ENCODE peak calls at places on chromosomes 5 and 9, in ten cellular contexts. One of them, this sample, is unnamed.

GRCh38 chr9:138010274-138010800 is 132.8 kb downstream of the CACNA1B start:
- DNase-seq in tibial nerve: no peak
- DNase-seq in right lobe of liver: no peak
- DNase-seq in endodermal cell: no peak
- DNase-seq in keratinocyte: no peak
- DNase-seq in body of pancreas: no peak
- DNase-seq in BJ: no peak
- DNase-seq in fibroblast of mammary gland: no peak
- DNase-seq in fibroblast of pulmonary artery: no peak
- DNase-seq in cardiac muscle cell: no peak
- DNase-seq in this sample: peak; percentile 52

GRCh38 chr9:135979472-135980166 is 18.4 kb upstream of the UBAC1 start:
- DNase-seq in fibroblast of pulmonary artery: no peak
- DNase-seq in fibroblast of mammary gland: no peak
- DNase-seq in cardiac muscle cell: no peak
- DNase-seq in endodermal cell: no peak
- DNase-seq in right lobe of liver: no peak
- DNase-seq in tibial nerve: no peak
- DNase-seq in BJ: no peak
- DNase-seq in body of pancreas: no peak
- DNase-seq in keratinocyte: no peak
- DNase-seq in this sample: no peak

GRCh38 chr5:21094619-21095018 is 1106.6 kb upstream of the CDH18 start:
- DNase-seq in endodermal cell: no peak
- DNase-seq in keratinocyte: no peak
- DNase-seq in body of pancreas: no peak
- DNase-seq in tibial nerve: no peak
- DNase-seq in BJ: no peak
- DNase-seq in fibroblast of pulmonary artery: no peak
- DNase-seq in fibroblast of mammary gland: no peak
- DNase-seq in right lobe of liver: no peak
- DNase-seq in cardiac muscle cell: no peak
- DNase-seq in this sample: no peak

GRCh38 chr9:128785427-128785826 is 1.6 kb upstream of the TBC1D13 start:
- DNase-seq in BJ: no peak
- DNase-seq in fibroblast of pulmonary artery: no peak
- DNase-seq in right lobe of liver: no peak
- DNase-seq in tibial nerve: no peak
- DNase-seq in cardiac muscle cell: no peak
- DNase-seq in endodermal cell: no peak
- DNase-seq in fibroblast of mammary gland: no peak
- DNase-seq in body of pancreas: no peak
- DNase-seq in keratinocyte: no peak
- DNase-seq in this sample: no peak

GRCh38 chr5:6182271-6182815 is 196.0 kb downstream of the MED10 start:
- DNase-seq in right lobe of liver: no peak
- DNase-seq in body of pancreas: no peak
- DNase-seq in endodermal cell: no peak
- DNase-seq in BJ: no peak
- DNase-seq in keratinocyte: no peak
- DNase-seq in fibroblast of mammary gland: no peak
- DNase-seq in fibroblast of pulmonary artery: no peak
- DNase-seq in tibial nerve: no peak
- DNase-seq in cardiac muscle cell: no peak
- DNase-seq in this sample: no peak

GRCh38 chr5:121497176-121497575 is 354.5 kb upstream of the FTMT start:
- DNase-seq in endodermal cell: no peak
- DNase-seq in cardiac muscle cell: no peak
- DNase-seq in body of pancreas: no peak
- DNase-seq in fibroblast of mammary gland: peak; percentile 1
- DNase-seq in tibial nerve: no peak
- DNase-seq in BJ: no peak
- DNase-seq in right lobe of liver: no peak
- DNase-seq in keratinocyte: no peak
- DNase-seq in fibroblast of pulmonary artery: peak; percentile 1
- DNase-seq in this sample: no peak

GRCh38 chr5:129853588-129853987 is 50.7 kb upstream of the CHSY3 start:
- DNase-seq in cardiac muscle cell: no peak
- DNase-seq in tibial nerve: no peak
- DNase-seq in right lobe of liver: no peak
- DNase-seq in BJ: no peak
- DNase-seq in fibroblast of mammary gland: no peak
- DNase-seq in fibroblast of pulmonary artery: no peak
- DNase-seq in keratinocyte: no peak
- DNase-seq in body of pancreas: no peak
- DNase-seq in endodermal cell: no peak
- DNase-seq in this sample: no peak

GRCh38 chr9:126375386-126375785 is 48.8 kb downstream of the MVB12B start:
- DNase-seq in fibroblast of mammary gland: peak; percentile 32
- DNase-seq in endodermal cell: no peak
- DNase-seq in BJ: no peak
- DNase-seq in cardiac muscle cell: peak; percentile 33
- DNase-seq in fibroblast of pulmonary artery: peak; percentile 16
- DNase-seq in tibial nerve: no peak
- DNase-seq in keratinocyte: no peak
- DNase-seq in right lobe of liver: no peak
- DNase-seq in body of pancreas: no peak
- DNase-seq in this sample: no peak

GRCh38 chr5:149930754-149931574 is 13.6 kb downstream of the PDE6A start:
- DNase-seq in fibroblast of mammary gland: no peak
- DNase-seq in cardiac muscle cell: no peak
- DNase-seq in keratinocyte: no peak
- DNase-seq in right lobe of liver: no peak
- DNase-seq in BJ: no peak
- DNase-seq in fibroblast of pulmonary artery: no peak
- DNase-seq in body of pancreas: no peak
- DNase-seq in tibial nerve: no peak
- DNase-seq in endodermal cell: no peak
- DNase-seq in this sample: no peak

GRCh38 chr5:122195784-122196394 is 66.5 kb downstream of the ZNF474 start:
- DNase-seq in fibroblast of pulmonary artery: peak; percentile 74
- DNase-seq in cardiac muscle cell: peak; percentile 74
- DNase-seq in keratinocyte: no peak
- DNase-seq in right lobe of liver: no peak
- DNase-seq in tibial nerve: peak; percentile 51
- DNase-seq in body of pancreas: no peak
- DNase-seq in fibroblast of mammary gland: peak; percentile 75
- DNase-seq in endodermal cell: peak; percentile 73
- DNase-seq in BJ: peak; percentile 27
- DNase-seq in this sample: no peak

GRCh38 chr5:65050826-65051498 is 282.2 kb downstream of the CWC27 start:
- DNase-seq in keratinocyte: no peak
- DNase-seq in right lobe of liver: no peak
- DNase-seq in tibial nerve: no peak
- DNase-seq in cardiac muscle cell: peak; percentile 40
- DNase-seq in fibroblast of mammary gland: no peak
- DNase-seq in fibroblast of pulmonary artery: no peak
- DNase-seq in body of pancreas: no peak
- DNase-seq in BJ: no peak
- DNase-seq in endodermal cell: no peak
- DNase-seq in this sample: no peak

GRCh38 chr9:78539904-78540303 is 243.0 kb downstream of the PSAT1 start:
- DNase-seq in fibroblast of mammary gland: peak; percentile 59
- DNase-seq in tibial nerve: no peak
- DNase-seq in body of pancreas: no peak
- DNase-seq in right lobe of liver: peak; percentile 85
- DNase-seq in cardiac muscle cell: no peak
- DNase-seq in fibroblast of pulmonary artery: peak; percentile 7
- DNase-seq in keratinocyte: no peak
- DNase-seq in endodermal cell: no peak
- DNase-seq in BJ: peak; percentile 73
- DNase-seq in this sample: no peak

GRCh38 chr5:74767579-74767913 is 497 bp downstream of the NSA2 start:
- DNase-seq in body of pancreas: no peak
- DNase-seq in tibial nerve: no peak
- DNase-seq in fibroblast of pulmonary artery: peak; percentile 63
- DNase-seq in fibroblast of mammary gland: peak; percentile 65
- DNase-seq in right lobe of liver: no peak
- DNase-seq in BJ: no peak
- DNase-seq in endodermal cell: peak; percentile 55
- DNase-seq in cardiac muscle cell: peak; percentile 72
- DNase-seq in keratinocyte: no peak
- DNase-seq in this sample: no peak

DNA sequence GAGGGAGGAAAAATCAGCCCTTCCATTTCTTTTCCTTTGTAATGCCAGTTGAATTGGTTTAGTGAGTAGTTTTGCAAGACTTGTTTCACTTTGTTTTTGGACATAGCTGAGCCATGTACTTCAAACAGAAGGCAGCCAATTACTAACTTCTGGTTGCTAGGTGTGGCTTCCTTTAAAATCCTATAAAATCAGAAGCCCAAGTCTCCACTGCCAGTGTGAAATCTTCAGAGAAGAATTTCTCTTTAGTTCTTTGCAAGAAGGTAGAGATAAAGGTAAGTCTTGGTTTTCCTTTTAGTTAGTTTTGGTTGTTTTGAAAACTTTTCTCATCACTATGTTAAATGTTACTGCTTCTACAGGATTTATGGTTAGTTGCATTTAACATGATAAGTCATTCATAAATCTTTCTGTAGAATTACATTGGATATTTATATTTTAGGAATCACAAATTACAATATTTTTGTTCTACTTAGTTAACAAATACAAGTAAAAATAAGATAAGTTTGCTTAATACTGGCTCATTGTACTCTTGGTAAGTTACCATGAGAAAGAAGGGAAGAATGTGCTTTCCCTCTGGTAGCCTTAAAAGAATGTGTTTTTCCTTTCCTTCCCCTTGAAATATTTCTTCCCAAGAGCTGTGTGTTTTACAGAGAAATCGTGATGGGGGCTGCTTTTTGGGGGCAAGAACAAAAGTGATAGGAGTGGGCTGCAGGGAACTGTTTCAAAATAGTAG is at the start of gene ANXA1:
- DNase-seq in BJ: peak; percentile 78
- DNase-seq in fibroblast of mammary gland: peak; percentile 92
- DNase-seq in endodermal cell: no peak
- DNase-seq in right lobe of liver: no peak
- DNase-seq in body of pancreas: no peak
- DNase-seq in keratinocyte: no peak
- DNase-seq in cardiac muscle cell: peak; percentile 92
- DNase-seq in tibial nerve: peak; percentile 55
- DNase-seq in fibroblast of pulmonary artery: peak; percentile 95
- DNase-seq in this sample: no peak
- H3K4me3 ChIP-seq in BJ: peak within 1 kb of the TSS; percentile 52
- H3K4me3 ChIP-seq in fibroblast of mammary gland: peak within 1 kb of the TSS; percentile 84
- H3K4me3 ChIP-seq in endodermal cell: no peak within 1 kb of the TSS
- H3K4me3 ChIP-seq in right lobe of liver: peak within 1 kb of the TSS; percentile 22
- H3K4me3 ChIP-seq in body of pancreas: no peak within 1 kb of the TSS
- H3K4me3 ChIP-seq in keratinocyte: peak within 1 kb of the TSS; percentile 70
- H3K4me3 ChIP-seq in cardiac muscle cell: no peak within 1 kb of the TSS
- H3K4me3 ChIP-seq in tibial nerve: peak within 1 kb of the TSS; percentile 61
- H3K4me3 ChIP-seq in fibroblast of pulmonary artery: peak within 1 kb of the TSS; percentile 69
- H3K4me3 ChIP-seq in this sample: peak within 1 kb of the TSS; percentile 43

DNA sequence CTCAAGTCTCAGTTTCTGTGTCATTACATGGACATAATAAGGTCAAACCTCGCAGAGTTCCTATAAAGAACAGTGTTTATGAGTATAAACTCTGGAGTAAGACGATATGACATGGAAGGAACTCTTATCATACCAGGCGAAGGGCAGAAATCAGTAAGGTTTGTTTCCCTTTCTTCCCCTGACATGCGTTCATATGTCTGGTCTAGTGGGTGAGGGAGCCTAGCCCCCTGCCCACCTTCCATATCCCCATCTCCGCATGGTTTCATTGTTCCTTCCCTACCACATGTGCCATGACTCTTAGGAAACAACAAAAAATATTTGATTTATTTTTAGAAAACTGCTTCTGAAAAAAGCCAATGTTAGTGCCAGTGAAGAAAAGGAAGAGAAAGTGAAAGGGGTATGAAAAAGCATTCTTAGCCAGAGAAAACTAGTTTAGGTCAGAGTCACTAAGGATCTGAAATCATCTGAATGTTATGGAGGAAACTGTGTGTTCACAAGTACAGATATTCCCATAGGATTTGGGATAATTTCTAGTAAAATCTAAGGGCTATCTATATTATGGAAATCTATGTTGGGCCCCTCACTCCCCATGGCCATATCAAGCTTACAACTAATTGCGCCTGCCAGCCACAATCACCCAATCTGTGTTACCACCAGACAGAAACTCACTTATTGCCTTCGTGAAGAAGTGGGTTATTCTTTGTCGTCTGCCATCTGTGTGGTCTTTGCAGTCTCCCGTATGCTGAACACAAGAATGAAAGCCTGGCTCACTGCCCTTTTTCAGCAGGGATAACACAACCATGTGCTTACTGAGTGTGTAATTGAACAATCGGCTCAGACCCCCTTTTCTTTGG is 19.9 kb upstream of the HMHB1 start:
- DNase-seq in fibroblast of mammary gland: no peak
- DNase-seq in body of pancreas: no peak
- DNase-seq in cardiac muscle cell: peak; percentile 63
- DNase-seq in tibial nerve: peak; percentile 16
- DNase-seq in endodermal cell: no peak
- DNase-seq in right lobe of liver: no peak
- DNase-seq in keratinocyte: no peak
- DNase-seq in BJ: no peak
- DNase-seq in fibroblast of pulmonary artery: peak; percentile 31
- DNase-seq in this sample: no peak
- H3K4me3 ChIP-seq in fibroblast of mammary gland: no peak overlapping the region
- H3K4me3 ChIP-seq in body of pancreas: no peak overlapping the region
- H3K4me3 ChIP-seq in cardiac muscle cell: no peak overlapping the region
- H3K4me3 ChIP-seq in tibial nerve: peak overlapping the region; percentile 15
- H3K4me3 ChIP-seq in endodermal cell: no peak overlapping the region
- H3K4me3 ChIP-seq in right lobe of liver: no peak overlapping the region
- H3K4me3 ChIP-seq in keratinocyte: no peak overlapping the region
- H3K4me3 ChIP-seq in BJ: no peak overlapping the region
- H3K4me3 ChIP-seq in fibroblast of pulmonary artery: no peak overlapping the region
- H3K4me3 ChIP-seq in this sample: no peak overlapping the region

DNA sequence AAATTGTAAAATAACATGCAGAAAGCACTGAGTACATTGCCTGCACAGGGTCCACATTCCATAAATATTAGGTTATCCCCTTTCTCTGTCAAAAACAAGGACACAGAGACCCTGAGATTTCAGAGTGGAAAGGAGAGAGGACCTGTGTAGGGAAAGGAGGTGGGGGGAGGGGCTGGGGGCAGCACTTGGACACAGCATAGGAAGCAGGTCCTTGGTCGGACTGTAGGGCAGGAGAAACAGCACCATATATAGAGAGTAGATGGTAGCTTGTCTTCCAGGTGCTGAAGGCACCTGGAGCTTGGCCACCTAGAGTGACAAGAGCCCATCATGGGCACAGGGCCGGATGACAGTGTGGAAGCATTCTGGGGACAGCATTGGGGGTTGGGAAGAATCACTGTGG is 2.4 kb downstream of the TPM2 start:
- DNase-seq in fibroblast of mammary gland: no peak
- DNase-seq in right lobe of liver: no peak
- DNase-seq in BJ: no peak
- DNase-seq in body of pancreas: no peak
- DNase-seq in tibial nerve: no peak
- DNase-seq in keratinocyte: no peak
- DNase-seq in cardiac muscle cell: no peak
- DNase-seq in endodermal cell: no peak
- DNase-seq in fibroblast of pulmonary artery: no peak
- DNase-seq in this sample: no peak
- H3K4me3 ChIP-seq in fibroblast of mammary gland: peak overlapping the region; percentile 96
- H3K4me3 ChIP-seq in right lobe of liver: no peak overlapping the region
- H3K4me3 ChIP-seq in BJ: peak overlapping the region; percentile 98
- H3K4me3 ChIP-seq in body of pancreas: no peak overlapping the region
- H3K4me3 ChIP-seq in tibial nerve: peak overlapping the region; percentile 82
- H3K4me3 ChIP-seq in keratinocyte: no peak overlapping the region
- H3K4me3 ChIP-seq in cardiac muscle cell: peak overlapping the region; percentile 67
- H3K4me3 ChIP-seq in endodermal cell: peak overlapping the region; percentile 96
- H3K4me3 ChIP-seq in fibroblast of pulmonary artery: peak overlapping the region; percentile 87
- H3K4me3 ChIP-seq in this sample: no peak overlapping the region

GRCh38 chr9:98708933-98709911 is at the start of gene GABBR2:
- DNase-seq in right lobe of liver: no peak
- DNase-seq in endodermal cell: peak; percentile 78
- DNase-seq in cardiac muscle cell: no peak
- DNase-seq in body of pancreas: no peak
- DNase-seq in fibroblast of mammary gland: no peak
- DNase-seq in BJ: no peak
- DNase-seq in tibial nerve: no peak
- DNase-seq in keratinocyte: no peak
- DNase-seq in fibroblast of pulmonary artery: no peak
- DNase-seq in this sample: no peak
- H3K4me3 ChIP-seq in right lobe of liver: peak within 1 kb of the TSS; percentile 11
- H3K4me3 ChIP-seq in endodermal cell: peak within 1 kb of the TSS; percentile 71
- H3K4me3 ChIP-seq in cardiac muscle cell: peak within 1 kb of the TSS; percentile 45
- H3K4me3 ChIP-seq in body of pancreas: no peak within 1 kb of the TSS
- H3K4me3 ChIP-seq in fibroblast of mammary gland: peak within 1 kb of the TSS; percentile 43
- H3K4me3 ChIP-seq in BJ: peak within 1 kb of the TSS; percentile 8
- H3K4me3 ChIP-seq in tibial nerve: peak within 1 kb of the TSS; percentile 44
- H3K4me3 ChIP-seq in keratinocyte: no peak within 1 kb of the TSS
- H3K4me3 ChIP-seq in fibroblast of pulmonary artery: peak within 1 kb of the TSS; percentile 59
- H3K4me3 ChIP-seq in this sample: no peak within 1 kb of the TSS